ENCODE peak calls at places on chromosome 5, in nine cellular contexts. One of them, this sample, is unnamed.

GRCh38 chr5:98570661-98571181 is 202.7 kb upstream of the RGMB start:
- DNase-seq in aorta: no peak
- DNase-seq in fibroblast of lung: peak; percentile 91
- DNase-seq in naive thymus-derived CD4-positive, alpha-beta T cell: no peak
- DNase-seq in heart left ventricle: no peak
- DNase-seq in psoas muscle: no peak
- DNase-seq in colonic mucosa: no peak
- DNase-seq in GM23338: no peak
- DNase-seq in upper lobe of right lung: no peak
- DNase-seq in this sample: no peak

GRCh38 chr5:38162625-38163024 is 95.7 kb upstream of the EGFLAM start:
- DNase-seq in aorta: no peak
- DNase-seq in fibroblast of lung: peak; percentile 2
- DNase-seq in naive thymus-derived CD4-positive, alpha-beta T cell: no peak
- DNase-seq in heart left ventricle: no peak
- DNase-seq in psoas muscle: peak; percentile 39
- DNase-seq in colonic mucosa: no peak
- DNase-seq in GM23338: no peak
- DNase-seq in upper lobe of right lung: no peak
- DNase-seq in this sample: no peak

GRCh38 chr5:177405805-177406204 is 3.6 kb downstream of the F12 start:
- DNase-seq in aorta: peak; percentile 64
- DNase-seq in fibroblast of lung: no peak
- DNase-seq in naive thymus-derived CD4-positive, alpha-beta T cell: no peak
- DNase-seq in heart left ventricle: no peak
- DNase-seq in psoas muscle: no peak
- DNase-seq in colonic mucosa: no peak
- DNase-seq in GM23338: no peak
- DNase-seq in upper lobe of right lung: no peak
- DNase-seq in this sample: no peak

GRCh38 chr5:113760486-113760885 is 247.0 kb downstream of the YTHDC2 start:
- DNase-seq in aorta: no peak
- DNase-seq in fibroblast of lung: peak; percentile 57
- DNase-seq in naive thymus-derived CD4-positive, alpha-beta T cell: no peak
- DNase-seq in heart left ventricle: no peak
- DNase-seq in psoas muscle: no peak
- DNase-seq in colonic mucosa: no peak
- DNase-seq in GM23338: peak; percentile 38
- DNase-seq in upper lobe of right lung: no peak
- DNase-seq in this sample: no peak

GRCh38 chr5:168578506-168579205 is 512 bp downstream of the PANK3 start:
- DNase-seq in aorta: no peak
- DNase-seq in fibroblast of lung: no peak
- DNase-seq in naive thymus-derived CD4-positive, alpha-beta T cell: no peak
- DNase-seq in heart left ventricle: no peak
- DNase-seq in psoas muscle: no peak
- DNase-seq in colonic mucosa: no peak
- DNase-seq in GM23338: peak; percentile 67
- DNase-seq in upper lobe of right lung: no peak
- DNase-seq in this sample: peak; percentile 63

GRCh38 chr5:79512692-79513518 is 1.0 kb downstream of the HOMER1 start:
- DNase-seq in aorta: no peak
- DNase-seq in fibroblast of lung: peak; percentile 54
- DNase-seq in naive thymus-derived CD4-positive, alpha-beta T cell: no peak
- DNase-seq in heart left ventricle: peak; percentile 25
- DNase-seq in psoas muscle: no peak
- DNase-seq in colonic mucosa: no peak
- DNase-seq in GM23338: peak; percentile 64
- DNase-seq in upper lobe of right lung: no peak
- DNase-seq in this sample: no peak

GRCh38 chr5:13508559-13508958 is 435.9 kb downstream of the DNAH5 start:
- DNase-seq in aorta: no peak
- DNase-seq in fibroblast of lung: no peak
- DNase-seq in naive thymus-derived CD4-positive, alpha-beta T cell: no peak
- DNase-seq in heart left ventricle: no peak
- DNase-seq in psoas muscle: no peak
- DNase-seq in colonic mucosa: no peak
- DNase-seq in GM23338: no peak
- DNase-seq in upper lobe of right lung: no peak
- DNase-seq in this sample: no peak

GRCh38 chr5:50922942-50923767 is 256.7 kb downstream of the PARP8 start:
- DNase-seq in aorta: peak; percentile 56
- DNase-seq in fibroblast of lung: no peak
- DNase-seq in naive thymus-derived CD4-positive, alpha-beta T cell: no peak
- DNase-seq in heart left ventricle: peak; percentile 23
- DNase-seq in psoas muscle: peak; percentile 26
- DNase-seq in colonic mucosa: no peak
- DNase-seq in GM23338: peak; percentile 11
- DNase-seq in upper lobe of right lung: no peak
- DNase-seq in this sample: no peak

GRCh38 chr5:72600401-72600981 is 93.3 kb upstream of the ZNF366 start:
- DNase-seq in aorta: no peak
- DNase-seq in fibroblast of lung: peak; percentile 89
- DNase-seq in naive thymus-derived CD4-positive, alpha-beta T cell: no peak
- DNase-seq in heart left ventricle: no peak
- DNase-seq in psoas muscle: no peak
- DNase-seq in colonic mucosa: peak; percentile 51
- DNase-seq in GM23338: no peak
- DNase-seq in upper lobe of right lung: no peak
- DNase-seq in this sample: no peak

GRCh38 chr5:72597456-72597948 is 90.3 kb upstream of the ZNF366 start:
- DNase-seq in aorta: no peak
- DNase-seq in fibroblast of lung: peak; percentile 97
- DNase-seq in naive thymus-derived CD4-positive, alpha-beta T cell: no peak
- DNase-seq in heart left ventricle: no peak
- DNase-seq in psoas muscle: no peak
- DNase-seq in colonic mucosa: no peak
- DNase-seq in GM23338: peak; percentile 26
- DNase-seq in upper lobe of right lung: no peak
- DNase-seq in this sample: peak; percentile 20

GRCh38 chr5:72599519-72600400 is 92.5 kb upstream of the ZNF366 start:
- DNase-seq in aorta: no peak
- DNase-seq in fibroblast of lung: peak; percentile 81
- DNase-seq in naive thymus-derived CD4-positive, alpha-beta T cell: no peak
- DNase-seq in heart left ventricle: no peak
- DNase-seq in psoas muscle: no peak
- DNase-seq in colonic mucosa: no peak
- DNase-seq in GM23338: no peak
- DNase-seq in upper lobe of right lung: no peak
- DNase-seq in this sample: no peak

GRCh38 chr5:72596956-72597355 is 89.7 kb upstream of the ZNF366 start:
- DNase-seq in aorta: no peak
- DNase-seq in fibroblast of lung: no peak
- DNase-seq in naive thymus-derived CD4-positive, alpha-beta T cell: no peak
- DNase-seq in heart left ventricle: no peak
- DNase-seq in psoas muscle: no peak
- DNase-seq in colonic mucosa: no peak
- DNase-seq in GM23338: no peak
- DNase-seq in upper lobe of right lung: no peak
- DNase-seq in this sample: no peak

DNA sequence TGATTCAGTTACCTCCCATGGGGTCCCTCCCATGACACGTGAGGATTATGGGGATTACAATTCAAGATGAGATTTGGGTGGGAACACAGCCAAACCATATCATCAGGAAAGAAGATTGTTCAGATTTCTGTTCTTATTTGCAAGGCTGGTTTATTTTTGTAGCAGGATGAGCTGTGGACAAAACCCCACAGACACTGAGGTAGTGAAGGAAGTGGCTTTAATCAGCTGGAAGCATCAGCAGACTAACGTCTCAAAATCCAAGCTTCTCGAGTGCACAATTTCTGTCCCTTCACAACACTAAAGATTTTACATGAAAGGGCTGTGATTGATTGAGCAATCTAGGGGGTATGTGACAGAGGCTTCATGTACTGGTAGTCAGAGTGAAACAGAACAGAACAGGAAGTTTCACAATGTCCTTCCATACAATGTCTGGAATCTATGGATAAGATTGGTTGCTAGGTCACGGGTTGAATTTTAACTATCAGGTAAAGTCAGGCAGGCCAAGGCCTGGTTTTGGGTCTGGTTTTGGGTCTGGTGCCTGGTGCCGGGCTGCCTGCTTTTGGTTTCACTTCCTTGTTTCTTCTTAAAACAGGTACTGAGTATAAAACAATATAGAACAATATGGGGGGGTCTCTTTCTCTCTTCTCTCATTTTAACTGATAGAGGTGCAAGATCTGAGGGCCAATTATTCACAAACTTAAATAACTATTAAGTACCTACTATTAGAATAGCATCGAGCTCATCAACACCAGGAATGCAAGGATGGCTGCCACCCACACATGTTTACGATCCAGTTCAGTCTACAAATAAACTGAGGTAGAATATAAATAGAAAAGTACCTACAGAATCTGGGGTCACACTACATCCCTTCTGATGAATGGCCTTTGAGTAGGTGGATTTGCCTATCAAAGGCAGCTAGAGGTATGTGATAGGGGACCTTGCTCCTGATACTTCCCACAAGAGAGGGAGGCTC is 91.5 kb upstream of the ZNF366 start:
- DNase-seq in aorta: no peak
- DNase-seq in fibroblast of lung: peak; percentile 44
- DNase-seq in naive thymus-derived CD4-positive, alpha-beta T cell: no peak
- DNase-seq in heart left ventricle: no peak
- DNase-seq in psoas muscle: no peak
- DNase-seq in colonic mucosa: no peak
- DNase-seq in GM23338: no peak
- DNase-seq in upper lobe of right lung: no peak
- DNase-seq in this sample: peak; percentile 57
- H3K4me3 ChIP-seq in aorta: no peak overlapping the region
- H3K4me3 ChIP-seq in fibroblast of lung: no peak overlapping the region
- H3K4me3 ChIP-seq in naive thymus-derived CD4-positive, alpha-beta T cell: no peak overlapping the region
- H3K4me3 ChIP-seq in heart left ventricle: no peak overlapping the region
- H3K4me3 ChIP-seq in psoas muscle: no peak overlapping the region
- H3K4me3 ChIP-seq in colonic mucosa: no peak overlapping the region
- H3K4me3 ChIP-seq in GM23338: no peak overlapping the region
- H3K4me3 ChIP-seq in upper lobe of right lung: no peak overlapping the region
- H3K4me3 ChIP-seq in this sample: no peak overlapping the region

DNA sequence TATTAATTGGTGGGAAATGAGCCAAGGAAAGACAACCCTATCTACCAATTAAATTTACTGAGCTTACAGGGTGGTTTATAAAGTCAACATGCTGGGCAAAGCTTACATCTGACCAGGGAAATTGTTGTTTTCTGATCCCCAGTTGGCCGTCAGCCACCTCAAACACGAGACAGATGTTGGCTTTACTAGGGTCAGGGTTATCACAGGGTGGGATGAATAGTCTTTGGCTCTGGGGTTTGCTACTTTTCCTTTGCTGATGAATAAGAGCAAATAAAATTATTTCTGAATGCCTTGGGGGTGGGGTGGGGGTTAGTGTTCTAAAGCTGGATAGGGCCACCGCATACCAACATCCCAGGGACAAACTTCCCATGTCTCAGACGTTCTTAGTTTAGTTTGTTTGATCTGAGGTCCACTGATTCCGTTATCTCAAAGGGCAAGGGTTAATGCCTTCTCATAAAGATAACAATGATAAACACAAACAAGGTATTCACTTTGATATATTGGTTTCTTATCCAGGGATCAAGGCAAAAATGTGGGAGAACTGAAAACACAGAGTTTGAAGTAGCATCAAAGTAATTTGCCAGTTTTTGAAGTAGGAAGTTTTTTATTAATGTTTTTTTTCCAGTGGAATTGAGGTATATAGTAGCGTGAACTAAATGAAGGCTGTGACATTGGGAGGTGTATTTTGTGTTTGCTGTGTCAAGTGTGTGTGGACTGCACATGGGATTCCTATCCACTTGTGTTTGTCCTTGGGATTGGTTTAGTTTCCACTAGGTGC is 109.1 kb upstream of the RPS23 start:
- DNase-seq in aorta: no peak
- DNase-seq in fibroblast of lung: peak; percentile 96
- DNase-seq in naive thymus-derived CD4-positive, alpha-beta T cell: no peak
- DNase-seq in heart left ventricle: no peak
- DNase-seq in psoas muscle: no peak
- DNase-seq in colonic mucosa: no peak
- DNase-seq in GM23338: no peak
- DNase-seq in upper lobe of right lung: no peak
- DNase-seq in this sample: no peak
- H3K27ac ChIP-seq in aorta: no peak overlapping the region
- H3K27ac ChIP-seq in fibroblast of lung: no peak overlapping the region
- H3K27ac ChIP-seq in naive thymus-derived CD4-positive, alpha-beta T cell: no peak overlapping the region
- H3K27ac ChIP-seq in heart left ventricle: no peak overlapping the region
- H3K27ac ChIP-seq in psoas muscle: no peak overlapping the region
- H3K27ac ChIP-seq in colonic mucosa: no peak overlapping the region
- H3K27ac ChIP-seq in GM23338: no peak overlapping the region
- H3K27ac ChIP-seq in upper lobe of right lung: no peak overlapping the region
- H3K27ac ChIP-seq in this sample: no peak overlapping the region

GRCh38 chr5:135394095-135394494 is 4.9 kb downstream of the MACROH2A1 start:
- DNase-seq in aorta: no peak
- DNase-seq in fibroblast of lung: no peak
- DNase-seq in naive thymus-derived CD4-positive, alpha-beta T cell: no peak
- DNase-seq in heart left ventricle: no peak
- DNase-seq in psoas muscle: no peak
- DNase-seq in colonic mucosa: no peak
- DNase-seq in GM23338: no peak
- DNase-seq in upper lobe of right lung: no peak
- DNase-seq in this sample: no peak
- H3K4me1 ChIP-seq in aorta: no peaks in the 10 kb centered on the region
- H3K4me1 ChIP-seq in fibroblast of lung: peaks cover 37% of the 10 kb centered on the region
- H3K4me1 ChIP-seq in naive thymus-derived CD4-positive, alpha-beta T cell: peaks cover 14% of the 10 kb centered on the region
- H3K4me1 ChIP-seq in heart left ventricle: peaks cover 95% of the 10 kb centered on the region
- H3K4me1 ChIP-seq in psoas muscle: peaks cover 82% of the 10 kb centered on the region
- H3K4me1 ChIP-seq in colonic mucosa: peaks cover 19% of the 10 kb centered on the region
- H3K4me1 ChIP-seq in GM23338: peaks cover 17% of the 10 kb centered on the region
- H3K4me1 ChIP-seq in upper lobe of right lung: peaks cover 76% of the 10 kb centered on the region
- H3K4me1 ChIP-seq in this sample: peaks cover 18% of the 10 kb centered on the region

GRCh38 chr5:68253612-68254341 is 38.2 kb downstream of the PIK3R1 start:
- DNase-seq in aorta: no peak
- DNase-seq in fibroblast of lung: no peak
- DNase-seq in naive thymus-derived CD4-positive, alpha-beta T cell: no peak
- DNase-seq in heart left ventricle: no peak
- DNase-seq in psoas muscle: no peak
- DNase-seq in colonic mucosa: no peak
- DNase-seq in GM23338: no peak
- DNase-seq in upper lobe of right lung: no peak
- DNase-seq in this sample: peak; percentile 71

GRCh38 chr5:68250662-68251298 is 35.2 kb downstream of the PIK3R1 start:
- DNase-seq in aorta: no peak
- DNase-seq in fibroblast of lung: no peak
- DNase-seq in naive thymus-derived CD4-positive, alpha-beta T cell: no peak
- DNase-seq in heart left ventricle: no peak
- DNase-seq in psoas muscle: no peak
- DNase-seq in colonic mucosa: no peak
- DNase-seq in GM23338: no peak
- DNase-seq in upper lobe of right lung: no peak
- DNase-seq in this sample: peak; percentile 56

GRCh38 chr5:68251804-68252648 is 36.5 kb downstream of the PIK3R1 start:
- DNase-seq in aorta: no peak
- DNase-seq in fibroblast of lung: peak; percentile 60
- DNase-seq in naive thymus-derived CD4-positive, alpha-beta T cell: no peak
- DNase-seq in heart left ventricle: no peak
- DNase-seq in psoas muscle: peak; percentile 50
- DNase-seq in colonic mucosa: peak; percentile 27
- DNase-seq in GM23338: no peak
- DNase-seq in upper lobe of right lung: no peak
- DNase-seq in this sample: peak; percentile 64

GRCh38 chr5:68251386-68251785 is 35.8 kb downstream of the PIK3R1 start:
- DNase-seq in aorta: peak; percentile 61
- DNase-seq in fibroblast of lung: peak; percentile 61
- DNase-seq in naive thymus-derived CD4-positive, alpha-beta T cell: peak; percentile 32
- DNase-seq in heart left ventricle: no peak
- DNase-seq in psoas muscle: peak; percentile 31
- DNase-seq in colonic mucosa: no peak
- DNase-seq in GM23338: no peak
- DNase-seq in upper lobe of right lung: no peak
- DNase-seq in this sample: peak; percentile 62

GRCh38 chr5:68252678-68253520 is 37.3 kb downstream of the PIK3R1 start:
- DNase-seq in aorta: peak; percentile 63
- DNase-seq in fibroblast of lung: peak; percentile 68
- DNase-seq in naive thymus-derived CD4-positive, alpha-beta T cell: no peak
- DNase-seq in heart left ventricle: peak; percentile 60
- DNase-seq in psoas muscle: peak; percentile 32
- DNase-seq in colonic mucosa: peak; percentile 58
- DNase-seq in GM23338: peak; percentile 91
- DNase-seq in upper lobe of right lung: no peak
- DNase-seq in this sample: peak; percentile 86
- H3K4me3 ChIP-seq in aorta: no peak overlapping the region
- H3K4me3 ChIP-seq in fibroblast of lung: no peak overlapping the region
- H3K4me3 ChIP-seq in naive thymus-derived CD4-positive, alpha-beta T cell: no peak overlapping the region
- H3K4me3 ChIP-seq in heart left ventricle: peak overlapping the region; percentile 5
- H3K4me3 ChIP-seq in psoas muscle: peak overlapping the region; percentile 46
- H3K4me3 ChIP-seq in colonic mucosa: no peak overlapping the region
- H3K4me3 ChIP-seq in GM23338: no peak overlapping the region
- H3K4me3 ChIP-seq in upper lobe of right lung: peak overlapping the region; percentile 9
- H3K4me3 ChIP-seq in this sample: peak overlapping the region; percentile 7